ENCODE peak calls at places on chromosomes 6 and 20, in six cellular contexts. M is lung, O is AG09309, C is right lobe of liver, L is fibroblast of the aortic adventitia, V is tibial artery. F is an unnamed sample.

GRCh38 chr6:25366785-25367657 is 87.8 kb downstream of the CARMIL1 start:
- DNase-seq in M (no peak), L (peak), O (no peak), C (no peak), V (no peak), F (no peak)

GRCh38 chr6:30781362-30781696 is 37.0 kb upstream of the IER3 start:
- DNase-seq in M (no peak), C (no peak), L (no peak), V (no peak), O (no peak), F (no peak)

GRCh38 chr6:93238632-93239031 is 180.7 kb downstream of the EPHA7 start:
- DNase-seq in M (no peak), V (no peak), O (no peak), C (no peak), L (no peak), F (no peak)

GRCh38 chr20:33076662-33077398 is 2.6 kb upstream of the BPIFB4 start:
- DNase-seq in C (no peak), L (no peak), V (no peak), M (no peak), O (no peak), F (peak)

GRCh38 chr6:30684386-30685156 is 1.9 kb downstream of the PPP1R18 start:
- DNase-seq in C (peak), L (no peak), O (no peak), V (peak), M (no peak), F (peak)

GRCh38 chr6:106637051-106637717 is 7.8 kb downstream of the QRSL1 start:
- DNase-seq in M (no peak), C (no peak), V (no peak), O (no peak), L (no peak), F (no peak)

GRCh38 chr20:3420211-3420707 is 12.8 kb upstream of the DNAAF9 start:
- DNase-seq in C (no peak), O (peak), L (peak), V (peak), M (peak), F (peak)

GRCh38 chr6:156992396-156992795 is 215.2 kb downstream of the ARID1B start:
- DNase-seq in L (no peak), O (no peak), M (no peak), C (no peak), V (no peak), F (no peak)

GRCh38 chr6:25417206-25417605 is 138.0 kb downstream of the CARMIL1 start:
- DNase-seq in C (no peak), L (peak), V (no peak), O (no peak), M (no peak), F (no peak)

GRCh38 chr6:152146385-152146784 is 338.9 kb downstream of the ESR1 start:
- DNase-seq in O (peak), V (no peak), L (peak), C (no peak), M (no peak), F (no peak)

GRCh38 chr6:12875061-12875460 is 158.5 kb downstream of the PHACTR1 start:
- DNase-seq in O (peak), L (peak), M (no peak), V (no peak), C (no peak), F (no peak)

GRCh38 chr6:108661982-108662381 is 101.3 kb downstream of the FOXO3 start:
- DNase-seq in M (no peak), L (no peak), V (no peak), C (no peak), O (no peak), F (no peak)

GRCh38 chr20:607476-607875 is 2.6 kb downstream of the TCF15 start:
- DNase-seq in V (no peak), O (no peak), M (no peak), L (no peak), C (no peak), F (no peak)

GRCh38 chr20:22920898-22921297 is 114.2 kb upstream of the SSTR4 start:
- DNase-seq in O (no peak), C (no peak), M (no peak), L (no peak), V (no peak), F (no peak)

GRCh38 chr6:166483556-166484250 is 101.0 kb upstream of the MPC1 start:
- DNase-seq in C (no peak), V (no peak), O (no peak), M (no peak), L (no peak), F (no peak)

GRCh38 chr6:31037692-31038091 is 27.4 kb downstream of the MUC22 start:
- DNase-seq in O (peak), V (no peak), C (no peak), M (no peak), L (peak), F (no peak)

GRCh38 chr6:42507195-42507594 is 55.5 kb upstream of the TRERF1 start:
- DNase-seq in M (no peak), V (no peak), L (no peak), C (no peak), O (no peak), F (no peak)

GRCh38 chr6:169646906-169647567 is 54.8 kb downstream of the WDR27 start:
- DNase-seq in O (no peak), L (no peak), V (no peak), M (peak), C (no peak), F (no peak)

GRCh38 chr20:19552144-19552895 is 205.7 kb upstream of the RIN2 start:
- DNase-seq in V (peak), L (no peak), C (no peak), M (peak), O (no peak), F (peak)

GRCh38 chr20:55159230-55159629 is 683.8 kb downstream of the DOK5 start:
- DNase-seq in V (no peak), O (no peak), M (no peak), C (no peak), L (no peak), F (no peak)

GRCh38 chr6:155313602-155314091 is 637 bp downstream of the TFB1M start:
- DNase-seq in V (no peak), M (no peak), C (no peak), O (no peak), L (peak), F (peak)

GRCh38 chr6:44064089-44064947 is 62.9 kb downstream of the MRPL14 start:
- DNase-seq in L (peak), C (no peak), M (peak), O (peak), V (peak), F (no peak)

GRCh38 chr6:3751019-3751729 is at the start of gene PXDC1:
- DNase-seq in L (no peak), M (no peak), O (no peak), V (no peak), C (peak), F (no peak)

GRCh38 chr6:88107241-88107640 is 58.9 kb downstream of the CNR1 start:
- DNase-seq in V (no peak), M (no peak), L (no peak), C (no peak), O (no peak), F (no peak)

GRCh38 chr20:61477366-61477966 is 225.4 kb downstream of the CDH4 start:
- DNase-seq in C (no peak), M (no peak), O (no peak), V (no peak), L (no peak), F (no peak)

GRCh38 chr6:56483929-56484328 is 158.8 kb downstream of the DST start:
- DNase-seq in M (no peak), C (no peak), V (no peak), L (peak), O (no peak), F (no peak)

GRCh38 chr20:51452734-51453133 is 89.8 kb downstream of the NFATC2 start:
- DNase-seq in O (no peak), L (no peak), V (no peak), M (no peak), C (peak), F (no peak)

GRCh38 chr6:139981810-139982550 is 607.5 kb upstream of the CITED2 start:
- DNase-seq in O (no peak), V (no peak), L (peak), M (no peak), C (no peak), F (peak)

GRCh38 chr6:161443868-161444267 is 170.0 kb upstream of the AGPAT4 start:
- DNase-seq in L (peak), V (no peak), M (no peak), C (no peak), O (no peak), F (no peak)

GRCh38 chr6:12238191-12238590 is 52.0 kb upstream of the EDN1 start:
- DNase-seq in M (no peak), V (no peak), L (no peak), O (no peak), C (no peak), F (no peak)

GRCh38 chr6:73579851-73580246 is 59.0 kb upstream of the EEF1A1 start:
- DNase-seq in O (peak), V (no peak), M (peak), C (no peak), L (peak), F (peak)

GRCh38 chr6:40039042-40039441 is 104.8 kb upstream of the MOCS1 start:
- DNase-seq in L (no peak), M (no peak), O (no peak), V (no peak), C (no peak), F (no peak)

GRCh38 chr20:41050361-41051019 is 21.9 kb downstream of the TOP1 start:
- DNase-seq in V (no peak), O (no peak), M (no peak), L (peak), C (no peak), F (no peak)

GRCh38 chr6:137927777-137928218 is 60.7 kb downstream of the TNFAIP3 start:
- DNase-seq in M (no peak), V (no peak), C (no peak), L (no peak), O (no peak), F (no peak)

GRCh38 chr20:52190437-52191131 is 995 bp downstream of the ZFP64 start:
- DNase-seq in O (no peak), C (no peak), M (no peak), L (peak), V (no peak), F (peak)

GRCh38 chr20:39851459-39851858 is 837.6 kb downstream of the MAFB start:
- DNase-seq in C (no peak), O (no peak), L (peak), V (no peak), M (no peak), F (no peak)

DNA sequence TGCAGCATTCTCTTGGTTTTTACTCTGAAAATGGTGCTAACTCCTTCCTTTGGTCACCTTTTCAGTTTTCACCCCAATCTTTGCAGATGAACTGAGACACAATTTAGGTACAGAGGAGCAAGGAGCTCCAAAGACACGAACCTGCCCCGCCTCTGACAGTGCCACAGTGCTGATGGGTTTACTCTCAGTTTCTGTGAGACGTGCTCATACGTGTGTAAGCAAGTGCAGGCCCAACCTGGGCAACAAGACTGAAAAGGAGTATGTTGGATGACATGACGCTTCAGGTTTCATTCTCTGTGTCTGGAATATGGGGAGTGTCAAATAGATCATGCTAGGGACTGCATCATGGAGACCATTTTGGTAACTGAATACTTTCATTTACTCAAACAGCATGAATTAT is 334.3 kb upstream of the QKI start:
- DNase-seq in O (no peak), V (no peak), M (no peak), L (no peak), C (no peak), F (no peak)
- TF ChIP-seq CTCF in O (no peak), V (no peak), M (no peak), L (no peak), C (no peak), F (no peak)

DNA sequence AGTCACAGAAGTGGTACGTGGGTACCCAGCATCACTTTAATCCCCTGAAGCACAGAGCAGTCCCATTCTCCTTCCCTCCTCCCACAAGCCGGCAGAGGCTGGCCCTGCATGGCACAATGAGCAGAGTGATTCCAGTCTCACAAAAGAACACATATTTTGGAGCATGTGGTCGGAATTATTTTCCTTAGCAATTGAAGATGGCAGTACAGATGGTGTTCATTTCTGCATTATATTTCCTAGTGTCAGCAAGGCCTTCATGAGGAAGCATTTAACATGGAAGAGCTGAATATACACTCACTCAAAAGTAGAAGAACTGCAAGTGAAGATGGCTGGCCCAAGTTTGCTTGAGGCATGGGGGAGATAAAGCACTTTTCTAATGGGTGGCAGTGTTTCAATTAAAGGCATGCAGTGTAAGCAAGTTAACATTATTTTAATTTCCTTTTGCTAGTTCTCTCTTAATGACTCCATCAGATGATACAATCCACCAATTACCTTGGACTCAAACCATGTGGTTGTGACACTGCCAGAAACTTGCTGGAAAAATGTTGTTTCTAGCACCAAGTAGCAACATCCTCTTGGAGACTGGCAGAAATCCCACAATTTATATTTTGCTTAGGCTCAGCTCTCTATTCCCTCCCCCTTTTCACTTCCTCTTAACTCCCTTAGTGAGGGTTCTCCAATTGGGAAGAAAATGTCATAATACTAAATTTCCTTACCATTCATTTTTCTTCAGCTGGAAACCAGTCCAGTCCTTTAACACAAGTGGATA is 74.4 kb downstream of the ARHGAP18 start:
- DNase-seq in O (no peak), L (peak), C (no peak), V (no peak), M (no peak), F (no peak)
- TF ChIP-seq CTCF in O (no peak), L (no peak), C (no peak), V (no peak), M (no peak), F (no peak)

DNA sequence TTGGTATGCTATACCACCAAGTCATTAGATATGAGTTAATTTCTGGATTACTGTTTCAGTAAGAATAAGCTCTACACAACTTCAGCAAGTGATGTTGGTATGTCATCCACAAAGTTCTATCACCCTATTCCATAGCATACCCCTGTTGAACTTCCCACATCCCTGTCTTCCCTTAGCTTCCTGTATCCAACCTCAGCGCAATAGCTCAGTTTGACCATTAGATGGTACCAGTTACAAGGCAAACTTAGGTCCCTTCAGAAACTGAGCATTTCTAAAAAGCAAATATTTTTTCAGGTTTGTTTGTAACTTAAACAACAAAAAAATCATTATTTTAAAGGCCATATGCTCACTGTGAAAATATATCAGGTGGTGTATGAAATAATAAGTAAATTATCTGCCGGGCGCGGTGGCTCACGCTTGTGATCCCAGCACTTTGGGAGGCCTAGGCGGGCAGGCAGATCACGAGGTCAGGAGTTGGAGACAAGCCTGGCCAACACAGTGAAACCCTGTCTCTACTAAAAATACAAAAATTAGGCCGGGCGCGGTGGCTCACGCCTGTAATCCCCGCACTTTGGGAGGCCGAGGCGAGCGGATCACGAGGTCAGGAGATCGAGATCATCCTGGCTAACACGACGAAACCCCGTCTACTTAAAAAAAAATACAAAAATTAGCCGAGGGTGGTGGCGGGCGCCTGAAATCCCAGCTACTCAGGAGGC is 8.8 kb upstream of the MOG start:
- DNase-seq in L (peak), C (no peak), M (no peak), V (no peak), O (no peak), F (peak)
- TF ChIP-seq CTCF in L (peak), C (peak), M (peak), V (peak), O (peak), F (peak)

GRCh38 chr6:35972471-35972985 is 51.6 kb upstream of the SRPK1 start:
- DNase-seq in L (peak), O (no peak), M (no peak), C (no peak), V (no peak), F (no peak)
- TF ChIP-seq CTCF in L (peak), O (no peak), M (no peak), C (no peak), V (no peak), F (no peak)

GRCh38 chr20:36384022-36384619 is 78.0 kb downstream of the DLGAP4 start:
- DNase-seq in L (peak), C (no peak), O (no peak), V (no peak), M (no peak), F (peak)
- TF ChIP-seq CTCF in L (peak), C (no peak), O (peak), V (no peak), M (no peak), F (no peak)

GRCh38 chr6:1379810-1380198 is 9.6 kb upstream of the FOXF2 start:
- DNase-seq in V (no peak), O (no peak), M (no peak), C (no peak), L (no peak), F (no peak)

GRCh38 chr6:1376653-1377052 is 12.7 kb upstream of the FOXF2 start:
- DNase-seq in L (no peak), V (no peak), M (no peak), O (no peak), C (no peak), F (no peak)

GRCh38 chr6:1379026-1379809 is 10.2 kb upstream of the FOXF2 start:
- DNase-seq in V (no peak), L (no peak), O (no peak), C (no peak), M (no peak), F (no peak)

GRCh38 chr6:1377526-1378223 is 11.7 kb upstream of the FOXF2 start:
- DNase-seq in V (no peak), L (no peak), C (no peak), O (no peak), M (no peak), F (no peak)

DNA sequence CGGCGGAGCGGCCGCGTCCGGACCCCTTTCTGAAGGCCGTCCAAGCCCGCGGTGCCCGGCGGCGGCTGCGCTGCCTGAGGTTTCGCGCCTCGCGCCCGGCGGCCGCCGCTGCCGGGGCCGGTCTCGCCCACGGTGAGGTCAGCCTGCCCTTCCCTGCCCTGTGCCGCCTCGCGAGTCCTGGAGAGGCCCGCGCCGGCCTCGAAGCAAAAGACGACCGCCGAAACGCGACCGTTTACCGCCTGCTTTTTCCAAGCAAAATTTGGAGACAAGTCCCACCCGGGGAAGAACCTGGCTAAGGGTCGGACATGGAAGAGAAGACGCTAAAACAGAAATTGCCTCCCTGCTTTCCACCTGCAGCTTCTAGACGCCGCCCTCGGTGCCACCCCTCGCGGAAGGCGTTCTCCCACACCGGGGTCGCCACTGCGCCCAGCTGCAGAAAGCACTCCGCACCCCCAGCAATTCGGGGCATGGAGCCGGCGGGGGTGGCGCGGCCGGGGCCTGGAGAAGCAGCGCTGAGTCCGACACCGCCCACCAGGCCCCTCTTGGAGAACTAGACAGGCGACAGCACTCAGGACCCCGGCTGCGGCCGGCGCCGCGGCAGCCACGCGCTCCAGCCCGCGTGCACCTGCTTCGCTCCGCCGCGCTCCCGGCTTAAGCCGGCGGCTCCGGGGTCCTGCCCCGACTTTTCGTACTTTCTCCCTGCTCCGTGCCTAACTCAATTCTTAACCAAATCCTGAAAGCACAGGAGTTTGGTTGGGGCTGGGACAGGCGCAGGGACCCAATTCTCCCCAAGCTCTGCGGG is 11.0 kb upstream of the FOXF2 start:
- DNase-seq in L (no peak), O (no peak), C (no peak), M (no peak), V (no peak), F (no peak)
- TF ChIP-seq CTCF in L (no peak), O (no peak), C (no peak), M (no peak), V (no peak), F (no peak)

GRCh38 chr20:46402236-46402886 is 4.1 kb downstream of the ELMO2 start:
- DNase-seq in O (peak), L (peak), V (no peak), C (no peak), M (no peak), F (no peak)

GRCh38 chr20:46407671-46407996 is 1.2 kb upstream of the ELMO2 start:
- DNase-seq in M (no peak), C (no peak), L (no peak), O (no peak), V (no peak), F (no peak)

GRCh38 chr20:46406986-46407670 is 713 bp upstream of the ELMO2 start:
- DNase-seq in O (no peak), V (peak), C (peak), L (no peak), M (peak), F (peak)

GRCh38 chr20:46408281-46408731 is 1.9 kb upstream of the ELMO2 start:
- DNase-seq in V (no peak), O (no peak), M (no peak), C (no peak), L (no peak), F (peak)

GRCh38 chr20:46406200-46406985 is at the start of gene ELMO2:
- DNase-seq in O (peak), V (peak), L (peak), C (peak), M (peak), F (peak)
- TF ChIP-seq CTCF in O (no peak), V (peak), L (peak), C (peak), M (no peak), F (no peak)